ENCODE peak calls at places on chromosomes 4 and X, in five cellular contexts. U is GM20000, Q is neural crest cell, S is HS-5, V is A172. E is an unnamed sample.

GRCh38 chrX:50067435-50068292 is 133.1 kb downstream of the AKAP4 start:
- DNase-seq in V (peak; percentile 47), U (no peak), Q (peak; percentile 22), S (no peak), E (no peak)

GRCh38 chrX:130893356-130894085 is 9.5 kb downstream of the ENOX2 start:
- DNase-seq in S (no peak), U (no peak), Q (no peak), V (no peak), E (no peak)

GRCh38 chrX:133938530-133938929 is 46.9 kb downstream of the GPC3 start:
- DNase-seq in U (no peak), V (no peak), Q (no peak), S (no peak), E (no peak)

GRCh38 chr4:72779256-72779655 is 210.2 kb upstream of the ADAMTS3 start:
- DNase-seq in V (peak; percentile 46), U (no peak), S (no peak), Q (no peak), E (no peak)

GRCh38 chr4:54661686-54662085 is 3.9 kb downstream of the KIT start:
- DNase-seq in U (no peak), Q (no peak), V (peak; percentile 85), S (peak; percentile 86), E (no peak)

GRCh38 chr4:40576651-40577480 is 52.8 kb downstream of the RBM47 start:
- DNase-seq in Q (no peak), S (peak; percentile 65), V (peak; percentile 90), U (peak; percentile 59), E (peak; percentile 41)

GRCh38 chr4:48065587-48066052 is 49.0 kb downstream of the NIPAL1 start:
- DNase-seq in S (no peak), U (peak; percentile 32), Q (no peak), V (no peak), E (no peak)

GRCh38 chr4:77619408-77619807 is 13.8 kb downstream of the CXCL13 start:
- DNase-seq in U (no peak), V (no peak), Q (no peak), S (no peak), E (no peak)

GRCh38 chrX:7146703-7147430 is 645 bp upstream of the STS start:
- DNase-seq in S (no peak), Q (no peak), V (peak; percentile 2), U (peak; percentile 14), E (no peak)

GRCh38 chrX:9609987-9610386 is 145.1 kb downstream of the TBL1X start:
- DNase-seq in S (no peak), Q (no peak), U (no peak), V (no peak), E (no peak)

GRCh38 chrX:154019633-154020499 is at the start of gene IRAK1:
- DNase-seq in S (no peak), Q (peak; percentile 23), U (peak; percentile 90), V (peak; percentile 33), E (peak; percentile 61)

GRCh38 chr4:107951551-107951950 is 20.2 kb downstream of the CYP2U1 start:
- DNase-seq in S (peak; percentile 29), Q (no peak), V (no peak), U (no peak), E (no peak)

GRCh38 chrX:21373637-21374162 is 518 bp upstream of the CNKSR2 start:
- DNase-seq in U (no peak), V (no peak), S (no peak), Q (no peak), E (peak; percentile 17)

GRCh38 chrX:53714580-53715335 is 28.2 kb upstream of the HUWE1 start:
- DNase-seq in V (peak; percentile 42), Q (no peak), U (peak; percentile 36), S (no peak), E (no peak)

GRCh38 chrX:38870386-38870895 is 69.2 kb downstream of the MID1IP1 start:
- DNase-seq in U (no peak), Q (no peak), V (no peak), S (no peak), E (no peak)

GRCh38 chr4:14897217-14897616 is 105.1 kb upstream of the CPEB2 start:
- DNase-seq in U (no peak), V (no peak), Q (no peak), S (no peak), E (no peak)

GRCh38 chr4:78711676-78712075 is 64.5 kb upstream of the BMP2K start:
- DNase-seq in V (no peak), Q (no peak), U (no peak), S (no peak), E (no peak)